ENCODE peak calls at places on chromosomes 4 and X, in six cellular contexts. N is NCI-H345, X is SK-N-DZ, Y is iPS-NIHi11, A is COR-L47, P is HTR-8/SVneo. E is an unnamed sample.

GRCh38 chr4:175419120-175419774 is 392.8 kb downstream of the GPM6A start:
- DNase-seq in N (no peak), X (no peak), Y (no peak), A (no peak), P (peak), E (no peak)

GRCh38 chr4:14524236-14524635 is 478.0 kb upstream of the CPEB2 start:
- DNase-seq in N (no peak), X (no peak), Y (no peak), A (no peak), P (no peak), E (no peak)

GRCh38 chr4:151087467-151087866 is 12.0 kb upstream of the RPS3A start:
- DNase-seq in N (no peak), X (no peak), Y (no peak), A (no peak), P (no peak), E (no peak)

GRCh38 chrX:119758682-119759332 is 419 bp downstream of the SOWAHD start:
- DNase-seq in N (peak), X (no peak), Y (peak), A (no peak), P (no peak), E (no peak)

GRCh38 chr4:147755567-147756295 is 23.8 kb downstream of the ARHGAP10 start:
- DNase-seq in N (no peak), X (no peak), Y (no peak), A (no peak), P (no peak), E (no peak)

GRCh38 chr4:155616112-155616511 is 50.5 kb upstream of the GUCY1A1 start:
- DNase-seq in N (no peak), X (peak), Y (no peak), A (no peak), P (no peak), E (no peak)

GRCh38 chrX:49262603-49263002 is 1.9 kb downstream of the FOXP3 start:
- DNase-seq in N (no peak), X (no peak), Y (no peak), A (no peak), P (no peak), E (no peak)

GRCh38 chrX:140439455-140439854 is 65.4 kb downstream of the SOX3 start:
- DNase-seq in N (peak), X (no peak), Y (peak), A (no peak), P (no peak), E (no peak)

GRCh38 chrX:12315526-12315925 is 177.3 kb downstream of the FRMPD4 start:
- DNase-seq in N (no peak), X (no peak), Y (no peak), A (no peak), P (no peak), E (no peak)

GRCh38 chr4:140637836-140638235 is 69.1 kb upstream of the UCP1 start:
- DNase-seq in N (peak), X (peak), Y (peak), A (peak), P (peak), E (no peak)

GRCh38 chrX:37975421-37975820 is 30.9 kb upstream of the SYTL5 start:
- DNase-seq in N (no peak), X (no peak), Y (no peak), A (no peak), P (no peak), E (no peak)

GRCh38 chr4:2247128-2248043 is 5.5 kb upstream of the HAUS3 start:
- DNase-seq in N (no peak), X (no peak), Y (peak), A (no peak), P (no peak), E (no peak)

GRCh38 chr4:55169352-55169959 is 44.1 kb upstream of the KDR start:
- DNase-seq in N (no peak), X (no peak), Y (no peak), A (peak), P (no peak), E (no peak)

GRCh38 chr4:39936565-39937418 is 40.9 kb downstream of the PDS5A start:
- DNase-seq in N (no peak), X (no peak), Y (peak), A (no peak), P (no peak), E (no peak)

GRCh38 chr4:61527886-61528285 is 327.8 kb downstream of the ADGRL3 start:
- DNase-seq in N (no peak), X (no peak), Y (no peak), A (no peak), P (no peak), E (no peak)

GRCh38 chrX:114162068-114162735 is 421.7 kb upstream of the HTR2C start:
- DNase-seq in N (no peak), X (peak), Y (peak), A (no peak), P (no peak), E (no peak)

GRCh38 chr4:75598390-75598789 is 31.9 kb downstream of the CDKL2 start:
- DNase-seq in N (no peak), X (no peak), Y (no peak), A (no peak), P (peak), E (no peak)

GRCh38 chr4:126678608-126679007 is 954.1 kb upstream of the INTU start:
- DNase-seq in N (peak), X (no peak), Y (no peak), A (peak), P (no peak), E (no peak)

GRCh38 chr4:74628808-74629616 is 165.3 kb downstream of the BTC start:
- DNase-seq in N (no peak), X (no peak), Y (no peak), A (no peak), P (no peak), E (no peak)

GRCh38 chrX:134749651-134750450 is 91.6 kb upstream of the PLAC1 start:
- DNase-seq in N (no peak), X (no peak), Y (no peak), A (no peak), P (no peak), E (no peak)

GRCh38 chrX:19687395-19687794 is 172.1 kb upstream of the MAP3K15 start:
- DNase-seq in N (no peak), X (peak), Y (no peak), A (no peak), P (no peak), E (no peak)

GRCh38 chr4:6199344-6199921 is 916 bp downstream of the JAKMIP1 start:
- DNase-seq in N (no peak), X (no peak), Y (peak), A (peak), P (no peak), E (peak)

GRCh38 chr4:16732741-16733140 is 165.7 kb downstream of the LDB2 start:
- DNase-seq in N (no peak), X (no peak), Y (peak), A (no peak), P (no peak), E (no peak)

GRCh38 chrX:47573334-47574095 is 8.7 kb upstream of the TIMP1 start:
- DNase-seq in N (no peak), X (no peak), Y (peak), A (no peak), P (no peak), E (no peak)

GRCh38 chrX:22589845-22590244 is 317.1 kb downstream of the CBLL2 start:
- DNase-seq in N (no peak), X (no peak), Y (no peak), A (no peak), P (no peak), E (no peak)

GRCh38 chr4:168879178-168879577 is 130.9 kb downstream of the CBR4 start:
- DNase-seq in N (no peak), X (no peak), Y (no peak), A (no peak), P (no peak), E (no peak)

GRCh38 chr4:158016511-158016910 is 156.3 kb downstream of the GASK1B start:
- DNase-seq in N (no peak), X (no peak), Y (no peak), A (no peak), P (no peak), E (no peak)

GRCh38 chr4:26803462-26803861 is 57.2 kb upstream of the STIM2 start:
- DNase-seq in N (peak), X (no peak), Y (no peak), A (no peak), P (no peak), E (peak)

GRCh38 chrX:129958814-129959492 is 23.5 kb upstream of the BCORL1 start:
- DNase-seq in N (no peak), X (no peak), Y (no peak), A (no peak), P (no peak), E (no peak)

GRCh38 chr4:182955411-182955810 is 38.2 kb upstream of the DCTD start:
- DNase-seq in N (no peak), X (no peak), Y (no peak), A (no peak), P (no peak), E (no peak)